ENCODE peak calls at places on chromosomes 4 and X, in eight cellular contexts. One of them, this sample, is unnamed.

GRCh38 chr4:56183344-56183959 is 203.8 kb downstream of the AASDH start:
- DNase-seq in pons: peak; percentile 27
- DNase-seq in CD8-positive, alpha-beta memory T cell: no peak
- DNase-seq in T-helper 9 cell: no peak
- DNase-seq in activated T-helper 1 cell treated with anti-CD3 and anti-CD28 coated beads, Interleukin-12 subunit alpha, Interleukin-12 subunit beta, Interleukin-2, Interleukin-4 antibody, amounts not matched to agents 30 ng/mL and 10 ng/mL and 1 ng/mL, durations not matched to agents 14 hours and 24 hours and 36 hours: no peak
- DNase-seq in occipital lobe: no peak
- DNase-seq in esophagus squamous epithelium: no peak
- DNase-seq in Caco-2: no peak
- DNase-seq in this sample: no peak

GRCh38 chrX:136725446-136726104 is 55.2 kb downstream of the ARHGEF6 start:
- DNase-seq in occipital lobe: no peak
- DNase-seq in pons: no peak
- DNase-seq in activated T-helper 1 cell treated with anti-CD3 and anti-CD28 coated beads, Interleukin-12 subunit alpha, Interleukin-12 subunit beta, Interleukin-2, Interleukin-4 antibody, amounts not matched to agents 30 ng/mL and 10 ng/mL and 1 ng/mL, durations not matched to agents 14 hours and 24 hours and 36 hours: no peak
- DNase-seq in CD8-positive, alpha-beta memory T cell: no peak
- DNase-seq in T-helper 9 cell: no peak
- DNase-seq in Caco-2: no peak
- DNase-seq in esophagus squamous epithelium: no peak
- DNase-seq in this sample: no peak

GRCh38 chrX:74370482-74370881 is 50.8 kb upstream of the SLC16A2 start:
- DNase-seq in Caco-2: no peak
- DNase-seq in occipital lobe: no peak
- DNase-seq in CD8-positive, alpha-beta memory T cell: no peak
- DNase-seq in T-helper 9 cell: no peak
- DNase-seq in esophagus squamous epithelium: no peak
- DNase-seq in pons: no peak
- DNase-seq in activated T-helper 1 cell treated with anti-CD3 and anti-CD28 coated beads, Interleukin-12 subunit alpha, Interleukin-12 subunit beta, Interleukin-2, Interleukin-4 antibody, amounts not matched to agents 30 ng/mL and 10 ng/mL and 1 ng/mL, durations not matched to agents 14 hours and 24 hours and 36 hours: no peak
- DNase-seq in this sample: no peak

GRCh38 chr4:76964769-76965168 is 15.2 kb downstream of the SEPTIN11 start:
- DNase-seq in Caco-2: no peak
- DNase-seq in pons: no peak
- DNase-seq in esophagus squamous epithelium: no peak
- DNase-seq in activated T-helper 1 cell treated with anti-CD3 and anti-CD28 coated beads, Interleukin-12 subunit alpha, Interleukin-12 subunit beta, Interleukin-2, Interleukin-4 antibody, amounts not matched to agents 30 ng/mL and 10 ng/mL and 1 ng/mL, durations not matched to agents 14 hours and 24 hours and 36 hours: no peak
- DNase-seq in occipital lobe: no peak
- DNase-seq in T-helper 9 cell: no peak
- DNase-seq in CD8-positive, alpha-beta memory T cell: no peak
- DNase-seq in this sample: no peak

GRCh38 chr4:8582941-8583654 is 2.9 kb downstream of the GPR78 start:
- DNase-seq in Caco-2: peak; percentile 27
- DNase-seq in pons: no peak
- DNase-seq in occipital lobe: no peak
- DNase-seq in activated T-helper 1 cell treated with anti-CD3 and anti-CD28 coated beads, Interleukin-12 subunit alpha, Interleukin-12 subunit beta, Interleukin-2, Interleukin-4 antibody, amounts not matched to agents 30 ng/mL and 10 ng/mL and 1 ng/mL, durations not matched to agents 14 hours and 24 hours and 36 hours: no peak
- DNase-seq in T-helper 9 cell: no peak
- DNase-seq in esophagus squamous epithelium: no peak
- DNase-seq in CD8-positive, alpha-beta memory T cell: no peak
- DNase-seq in this sample: no peak

GRCh38 chr4:176320976-176321361 is 1.2 kb downstream of the SPCS3 start:
- DNase-seq in T-helper 9 cell: no peak
- DNase-seq in esophagus squamous epithelium: no peak
- DNase-seq in activated T-helper 1 cell treated with anti-CD3 and anti-CD28 coated beads, Interleukin-12 subunit alpha, Interleukin-12 subunit beta, Interleukin-2, Interleukin-4 antibody, amounts not matched to agents 30 ng/mL and 10 ng/mL and 1 ng/mL, durations not matched to agents 14 hours and 24 hours and 36 hours: no peak
- DNase-seq in Caco-2: no peak
- DNase-seq in CD8-positive, alpha-beta memory T cell: peak; percentile 10
- DNase-seq in occipital lobe: no peak
- DNase-seq in pons: no peak
- DNase-seq in this sample: no peak

GRCh38 chr4:177554966-177555574 is 112.8 kb upstream of the AGA start:
- DNase-seq in Caco-2: no peak
- DNase-seq in T-helper 9 cell: no peak
- DNase-seq in occipital lobe: no peak
- DNase-seq in pons: peak; percentile 33
- DNase-seq in esophagus squamous epithelium: no peak
- DNase-seq in CD8-positive, alpha-beta memory T cell: no peak
- DNase-seq in activated T-helper 1 cell treated with anti-CD3 and anti-CD28 coated beads, Interleukin-12 subunit alpha, Interleukin-12 subunit beta, Interleukin-2, Interleukin-4 antibody, amounts not matched to agents 30 ng/mL and 10 ng/mL and 1 ng/mL, durations not matched to agents 14 hours and 24 hours and 36 hours: no peak
- DNase-seq in this sample: no peak

GRCh38 chr4:56405016-56405415 is 17.7 kb upstream of the AASDH start:
- DNase-seq in pons: no peak
- DNase-seq in Caco-2: no peak
- DNase-seq in occipital lobe: no peak
- DNase-seq in activated T-helper 1 cell treated with anti-CD3 and anti-CD28 coated beads, Interleukin-12 subunit alpha, Interleukin-12 subunit beta, Interleukin-2, Interleukin-4 antibody, amounts not matched to agents 30 ng/mL and 10 ng/mL and 1 ng/mL, durations not matched to agents 14 hours and 24 hours and 36 hours: no peak
- DNase-seq in T-helper 9 cell: no peak
- DNase-seq in CD8-positive, alpha-beta memory T cell: no peak
- DNase-seq in esophagus squamous epithelium: no peak
- DNase-seq in this sample: no peak

GRCh38 chrX:150967786-150968185 is 15.3 kb upstream of the HMGB3 start:
- DNase-seq in T-helper 9 cell: no peak
- DNase-seq in esophagus squamous epithelium: no peak
- DNase-seq in occipital lobe: no peak
- DNase-seq in pons: no peak
- DNase-seq in activated T-helper 1 cell treated with anti-CD3 and anti-CD28 coated beads, Interleukin-12 subunit alpha, Interleukin-12 subunit beta, Interleukin-2, Interleukin-4 antibody, amounts not matched to agents 30 ng/mL and 10 ng/mL and 1 ng/mL, durations not matched to agents 14 hours and 24 hours and 36 hours: no peak
- DNase-seq in CD8-positive, alpha-beta memory T cell: no peak
- DNase-seq in Caco-2: no peak
- DNase-seq in this sample: no peak

GRCh38 chr4:13483142-13484044 is 747 bp downstream of the RAB28 start:
- DNase-seq in Caco-2: no peak
- DNase-seq in CD8-positive, alpha-beta memory T cell: peak; percentile 11
- DNase-seq in occipital lobe: peak; percentile 26
- DNase-seq in pons: peak; percentile 58
- DNase-seq in activated T-helper 1 cell treated with anti-CD3 and anti-CD28 coated beads, Interleukin-12 subunit alpha, Interleukin-12 subunit beta, Interleukin-2, Interleukin-4 antibody, amounts not matched to agents 30 ng/mL and 10 ng/mL and 1 ng/mL, durations not matched to agents 14 hours and 24 hours and 36 hours: peak; percentile 5
- DNase-seq in T-helper 9 cell: peak; percentile 8
- DNase-seq in esophagus squamous epithelium: no peak
- DNase-seq in this sample: peak; percentile 1

GRCh38 chrX:42771836-42772335 is 6.1 kb downstream of the PPP1R2C start:
- DNase-seq in CD8-positive, alpha-beta memory T cell: no peak
- DNase-seq in pons: no peak
- DNase-seq in occipital lobe: no peak
- DNase-seq in T-helper 9 cell: no peak
- DNase-seq in activated T-helper 1 cell treated with anti-CD3 and anti-CD28 coated beads, Interleukin-12 subunit alpha, Interleukin-12 subunit beta, Interleukin-2, Interleukin-4 antibody, amounts not matched to agents 30 ng/mL and 10 ng/mL and 1 ng/mL, durations not matched to agents 14 hours and 24 hours and 36 hours: no peak
- DNase-seq in Caco-2: no peak
- DNase-seq in esophagus squamous epithelium: no peak
- DNase-seq in this sample: no peak

GRCh38 chr4:106628616-106629606 is 260.3 kb upstream of the GIMD1 start:
- DNase-seq in T-helper 9 cell: no peak
- DNase-seq in pons: no peak
- DNase-seq in activated T-helper 1 cell treated with anti-CD3 and anti-CD28 coated beads, Interleukin-12 subunit alpha, Interleukin-12 subunit beta, Interleukin-2, Interleukin-4 antibody, amounts not matched to agents 30 ng/mL and 10 ng/mL and 1 ng/mL, durations not matched to agents 14 hours and 24 hours and 36 hours: no peak
- DNase-seq in occipital lobe: no peak
- DNase-seq in Caco-2: no peak
- DNase-seq in esophagus squamous epithelium: no peak
- DNase-seq in CD8-positive, alpha-beta memory T cell: no peak
- DNase-seq in this sample: no peak

GRCh38 chr4:102157984-102158383 is 187.3 kb downstream of the SLC39A8 start:
- DNase-seq in activated T-helper 1 cell treated with anti-CD3 and anti-CD28 coated beads, Interleukin-12 subunit alpha, Interleukin-12 subunit beta, Interleukin-2, Interleukin-4 antibody, amounts not matched to agents 30 ng/mL and 10 ng/mL and 1 ng/mL, durations not matched to agents 14 hours and 24 hours and 36 hours: no peak
- DNase-seq in pons: no peak
- DNase-seq in occipital lobe: no peak
- DNase-seq in Caco-2: no peak
- DNase-seq in CD8-positive, alpha-beta memory T cell: no peak
- DNase-seq in T-helper 9 cell: no peak
- DNase-seq in esophagus squamous epithelium: no peak
- DNase-seq in this sample: no peak

GRCh38 chrX:39896951-39897740 is 200.6 kb downstream of the BCOR start:
- DNase-seq in CD8-positive, alpha-beta memory T cell: no peak
- DNase-seq in T-helper 9 cell: no peak
- DNase-seq in Caco-2: peak; percentile 36
- DNase-seq in pons: no peak
- DNase-seq in activated T-helper 1 cell treated with anti-CD3 and anti-CD28 coated beads, Interleukin-12 subunit alpha, Interleukin-12 subunit beta, Interleukin-2, Interleukin-4 antibody, amounts not matched to agents 30 ng/mL and 10 ng/mL and 1 ng/mL, durations not matched to agents 14 hours and 24 hours and 36 hours: no peak
- DNase-seq in occipital lobe: no peak
- DNase-seq in esophagus squamous epithelium: no peak
- DNase-seq in this sample: no peak

GRCh38 chr4:5267418-5267817 is 216.1 kb downstream of the STK32B start:
- DNase-seq in activated T-helper 1 cell treated with anti-CD3 and anti-CD28 coated beads, Interleukin-12 subunit alpha, Interleukin-12 subunit beta, Interleukin-2, Interleukin-4 antibody, amounts not matched to agents 30 ng/mL and 10 ng/mL and 1 ng/mL, durations not matched to agents 14 hours and 24 hours and 36 hours: no peak
- DNase-seq in occipital lobe: no peak
- DNase-seq in CD8-positive, alpha-beta memory T cell: no peak
- DNase-seq in Caco-2: no peak
- DNase-seq in T-helper 9 cell: no peak
- DNase-seq in esophagus squamous epithelium: no peak
- DNase-seq in pons: peak; percentile 5
- DNase-seq in this sample: no peak

GRCh38 chr4:176289561-176289960 is 20.5 kb upstream of the ASB5 start:
- DNase-seq in occipital lobe: no peak
- DNase-seq in esophagus squamous epithelium: no peak
- DNase-seq in Caco-2: no peak
- DNase-seq in pons: no peak
- DNase-seq in activated T-helper 1 cell treated with anti-CD3 and anti-CD28 coated beads, Interleukin-12 subunit alpha, Interleukin-12 subunit beta, Interleukin-2, Interleukin-4 antibody, amounts not matched to agents 30 ng/mL and 10 ng/mL and 1 ng/mL, durations not matched to agents 14 hours and 24 hours and 36 hours: no peak
- DNase-seq in T-helper 9 cell: no peak
- DNase-seq in CD8-positive, alpha-beta memory T cell: no peak
- DNase-seq in this sample: no peak

GRCh38 chr4:69830529-69831269 is 29.2 kb downstream of the SULT1E1 start:
- DNase-seq in pons: peak; percentile 26
- DNase-seq in Caco-2: peak; percentile 80
- DNase-seq in T-helper 9 cell: no peak
- DNase-seq in CD8-positive, alpha-beta memory T cell: no peak
- DNase-seq in esophagus squamous epithelium: no peak
- DNase-seq in activated T-helper 1 cell treated with anti-CD3 and anti-CD28 coated beads, Interleukin-12 subunit alpha, Interleukin-12 subunit beta, Interleukin-2, Interleukin-4 antibody, amounts not matched to agents 30 ng/mL and 10 ng/mL and 1 ng/mL, durations not matched to agents 14 hours and 24 hours and 36 hours: no peak
- DNase-seq in occipital lobe: no peak
- DNase-seq in this sample: no peak

GRCh38 chr4:10079951-10080873 is 36.4 kb downstream of the WDR1 start:
- DNase-seq in Caco-2: peak; percentile 20
- DNase-seq in esophagus squamous epithelium: no peak
- DNase-seq in CD8-positive, alpha-beta memory T cell: no peak
- DNase-seq in T-helper 9 cell: no peak
- DNase-seq in activated T-helper 1 cell treated with anti-CD3 and anti-CD28 coated beads, Interleukin-12 subunit alpha, Interleukin-12 subunit beta, Interleukin-2, Interleukin-4 antibody, amounts not matched to agents 30 ng/mL and 10 ng/mL and 1 ng/mL, durations not matched to agents 14 hours and 24 hours and 36 hours: no peak
- DNase-seq in pons: peak; percentile 64
- DNase-seq in occipital lobe: no peak
- DNase-seq in this sample: no peak

GRCh38 chrX:151985955-151986354 is 11.5 kb upstream of the GABRE start:
- DNase-seq in Caco-2: no peak
- DNase-seq in occipital lobe: no peak
- DNase-seq in pons: no peak
- DNase-seq in T-helper 9 cell: no peak
- DNase-seq in activated T-helper 1 cell treated with anti-CD3 and anti-CD28 coated beads, Interleukin-12 subunit alpha, Interleukin-12 subunit beta, Interleukin-2, Interleukin-4 antibody, amounts not matched to agents 30 ng/mL and 10 ng/mL and 1 ng/mL, durations not matched to agents 14 hours and 24 hours and 36 hours: no peak
- DNase-seq in esophagus squamous epithelium: no peak
- DNase-seq in CD8-positive, alpha-beta memory T cell: no peak
- DNase-seq in this sample: no peak

GRCh38 chr4:1009647-1010521 is 1.5 kb upstream of the FGFRL1 start:
- DNase-seq in pons: peak; percentile 44
- DNase-seq in esophagus squamous epithelium: peak; percentile 28
- DNase-seq in CD8-positive, alpha-beta memory T cell: peak; percentile 65
- DNase-seq in Caco-2: peak; percentile 69
- DNase-seq in T-helper 9 cell: peak; percentile 79
- DNase-seq in activated T-helper 1 cell treated with anti-CD3 and anti-CD28 coated beads, Interleukin-12 subunit alpha, Interleukin-12 subunit beta, Interleukin-2, Interleukin-4 antibody, amounts not matched to agents 30 ng/mL and 10 ng/mL and 1 ng/mL, durations not matched to agents 14 hours and 24 hours and 36 hours: peak; percentile 59
- DNase-seq in occipital lobe: peak; percentile 44
- DNase-seq in this sample: peak; percentile 58

GRCh38 chr4:74543247-74543670 is 98.3 kb downstream of the AREG start:
- DNase-seq in esophagus squamous epithelium: no peak
- DNase-seq in activated T-helper 1 cell treated with anti-CD3 and anti-CD28 coated beads, Interleukin-12 subunit alpha, Interleukin-12 subunit beta, Interleukin-2, Interleukin-4 antibody, amounts not matched to agents 30 ng/mL and 10 ng/mL and 1 ng/mL, durations not matched to agents 14 hours and 24 hours and 36 hours: no peak
- DNase-seq in occipital lobe: no peak
- DNase-seq in T-helper 9 cell: no peak
- DNase-seq in pons: no peak
- DNase-seq in Caco-2: peak; percentile 53
- DNase-seq in CD8-positive, alpha-beta memory T cell: no peak
- DNase-seq in this sample: no peak

GRCh38 chr4:4780634-4781287 is 78.7 kb upstream of the MSX1 start:
- DNase-seq in CD8-positive, alpha-beta memory T cell: no peak
- DNase-seq in Caco-2: no peak
- DNase-seq in occipital lobe: no peak
- DNase-seq in esophagus squamous epithelium: no peak
- DNase-seq in pons: no peak
- DNase-seq in activated T-helper 1 cell treated with anti-CD3 and anti-CD28 coated beads, Interleukin-12 subunit alpha, Interleukin-12 subunit beta, Interleukin-2, Interleukin-4 antibody, amounts not matched to agents 30 ng/mL and 10 ng/mL and 1 ng/mL, durations not matched to agents 14 hours and 24 hours and 36 hours: no peak
- DNase-seq in T-helper 9 cell: no peak
- DNase-seq in this sample: no peak

GRCh38 chr4:148430847-148431246 is 11.4 kb downstream of the NR3C2 start:
- DNase-seq in CD8-positive, alpha-beta memory T cell: no peak
- DNase-seq in T-helper 9 cell: no peak
- DNase-seq in esophagus squamous epithelium: no peak
- DNase-seq in occipital lobe: no peak
- DNase-seq in Caco-2: no peak
- DNase-seq in pons: no peak
- DNase-seq in activated T-helper 1 cell treated with anti-CD3 and anti-CD28 coated beads, Interleukin-12 subunit alpha, Interleukin-12 subunit beta, Interleukin-2, Interleukin-4 antibody, amounts not matched to agents 30 ng/mL and 10 ng/mL and 1 ng/mL, durations not matched to agents 14 hours and 24 hours and 36 hours: no peak
- DNase-seq in this sample: no peak

GRCh38 chr4:139416073-139416673 is 37.7 kb upstream of the RAB33B start:
- DNase-seq in esophagus squamous epithelium: no peak
- DNase-seq in occipital lobe: no peak
- DNase-seq in Caco-2: no peak
- DNase-seq in activated T-helper 1 cell treated with anti-CD3 and anti-CD28 coated beads, Interleukin-12 subunit alpha, Interleukin-12 subunit beta, Interleukin-2, Interleukin-4 antibody, amounts not matched to agents 30 ng/mL and 10 ng/mL and 1 ng/mL, durations not matched to agents 14 hours and 24 hours and 36 hours: peak; percentile 3
- DNase-seq in pons: peak; percentile 49
- DNase-seq in T-helper 9 cell: no peak
- DNase-seq in CD8-positive, alpha-beta memory T cell: peak; percentile 26
- DNase-seq in this sample: peak; percentile 9

GRCh38 chr4:46937493-46937892 is 28.4 kb upstream of the COX7B2 start:
- DNase-seq in pons: no peak
- DNase-seq in occipital lobe: no peak
- DNase-seq in esophagus squamous epithelium: no peak
- DNase-seq in T-helper 9 cell: no peak
- DNase-seq in CD8-positive, alpha-beta memory T cell: no peak
- DNase-seq in activated T-helper 1 cell treated with anti-CD3 and anti-CD28 coated beads, Interleukin-12 subunit alpha, Interleukin-12 subunit beta, Interleukin-2, Interleukin-4 antibody, amounts not matched to agents 30 ng/mL and 10 ng/mL and 1 ng/mL, durations not matched to agents 14 hours and 24 hours and 36 hours: no peak
- DNase-seq in Caco-2: no peak
- DNase-seq in this sample: no peak

GRCh38 chr4:123673971-123674370 is 277.4 kb downstream of the SPRY1 start:
- DNase-seq in occipital lobe: no peak
- DNase-seq in T-helper 9 cell: no peak
- DNase-seq in pons: no peak
- DNase-seq in Caco-2: no peak
- DNase-seq in activated T-helper 1 cell treated with anti-CD3 and anti-CD28 coated beads, Interleukin-12 subunit alpha, Interleukin-12 subunit beta, Interleukin-2, Interleukin-4 antibody, amounts not matched to agents 30 ng/mL and 10 ng/mL and 1 ng/mL, durations not matched to agents 14 hours and 24 hours and 36 hours: no peak
- DNase-seq in CD8-positive, alpha-beta memory T cell: no peak
- DNase-seq in esophagus squamous epithelium: no peak
- DNase-seq in this sample: no peak

GRCh38 chrX:153777261-153778090 is 3.4 kb upstream of the SRPK3 start:
- DNase-seq in CD8-positive, alpha-beta memory T cell: no peak
- DNase-seq in T-helper 9 cell: no peak
- DNase-seq in occipital lobe: no peak
- DNase-seq in activated T-helper 1 cell treated with anti-CD3 and anti-CD28 coated beads, Interleukin-12 subunit alpha, Interleukin-12 subunit beta, Interleukin-2, Interleukin-4 antibody, amounts not matched to agents 30 ng/mL and 10 ng/mL and 1 ng/mL, durations not matched to agents 14 hours and 24 hours and 36 hours: no peak
- DNase-seq in pons: no peak
- DNase-seq in Caco-2: no peak
- DNase-seq in esophagus squamous epithelium: no peak
- DNase-seq in this sample: no peak

GRCh38 chrX:101191217-101191750 is 28.3 kb upstream of the DRP2 start:
- DNase-seq in Caco-2: no peak
- DNase-seq in T-helper 9 cell: no peak
- DNase-seq in pons: no peak
- DNase-seq in activated T-helper 1 cell treated with anti-CD3 and anti-CD28 coated beads, Interleukin-12 subunit alpha, Interleukin-12 subunit beta, Interleukin-2, Interleukin-4 antibody, amounts not matched to agents 30 ng/mL and 10 ng/mL and 1 ng/mL, durations not matched to agents 14 hours and 24 hours and 36 hours: no peak
- DNase-seq in esophagus squamous epithelium: no peak
- DNase-seq in CD8-positive, alpha-beta memory T cell: no peak
- DNase-seq in occipital lobe: peak; percentile 3
- DNase-seq in this sample: no peak

GRCh38 chr4:93764647-93765246 is 63.8 kb upstream of the ATOH1 start:
- DNase-seq in CD8-positive, alpha-beta memory T cell: no peak
- DNase-seq in pons: peak; percentile 70
- DNase-seq in Caco-2: no peak
- DNase-seq in occipital lobe: no peak
- DNase-seq in activated T-helper 1 cell treated with anti-CD3 and anti-CD28 coated beads, Interleukin-12 subunit alpha, Interleukin-12 subunit beta, Interleukin-2, Interleukin-4 antibody, amounts not matched to agents 30 ng/mL and 10 ng/mL and 1 ng/mL, durations not matched to agents 14 hours and 24 hours and 36 hours: no peak
- DNase-seq in esophagus squamous epithelium: no peak
- DNase-seq in T-helper 9 cell: no peak
- DNase-seq in this sample: no peak

GRCh38 chrX:154412468-154412867 is 1.1 kb downstream of the TAFAZZIN start:
- DNase-seq in T-helper 9 cell: no peak
- DNase-seq in Caco-2: no peak
- DNase-seq in activated T-helper 1 cell treated with anti-CD3 and anti-CD28 coated beads, Interleukin-12 subunit alpha, Interleukin-12 subunit beta, Interleukin-2, Interleukin-4 antibody, amounts not matched to agents 30 ng/mL and 10 ng/mL and 1 ng/mL, durations not matched to agents 14 hours and 24 hours and 36 hours: no peak
- DNase-seq in CD8-positive, alpha-beta memory T cell: peak; percentile 24
- DNase-seq in occipital lobe: no peak
- DNase-seq in pons: no peak
- DNase-seq in esophagus squamous epithelium: no peak
- DNase-seq in this sample: no peak

GRCh38 chrX:38109042-38109904 is 102.9 kb downstream of the SYTL5 start:
- DNase-seq in Caco-2: no peak
- DNase-seq in T-helper 9 cell: no peak
- DNase-seq in occipital lobe: no peak
- DNase-seq in esophagus squamous epithelium: no peak
- DNase-seq in CD8-positive, alpha-beta memory T cell: no peak
- DNase-seq in activated T-helper 1 cell treated with anti-CD3 and anti-CD28 coated beads, Interleukin-12 subunit alpha, Interleukin-12 subunit beta, Interleukin-2, Interleukin-4 antibody, amounts not matched to agents 30 ng/mL and 10 ng/mL and 1 ng/mL, durations not matched to agents 14 hours and 24 hours and 36 hours: no peak
- DNase-seq in pons: no peak
- DNase-seq in this sample: no peak

GRCh38 chr4:41885456-41885855 is 49.8 kb upstream of the TMEM33 start:
- DNase-seq in T-helper 9 cell: no peak
- DNase-seq in occipital lobe: no peak
- DNase-seq in CD8-positive, alpha-beta memory T cell: no peak
- DNase-seq in pons: no peak
- DNase-seq in Caco-2: no peak
- DNase-seq in esophagus squamous epithelium: no peak
- DNase-seq in activated T-helper 1 cell treated with anti-CD3 and anti-CD28 coated beads, Interleukin-12 subunit alpha, Interleukin-12 subunit beta, Interleukin-2, Interleukin-4 antibody, amounts not matched to agents 30 ng/mL and 10 ng/mL and 1 ng/mL, durations not matched to agents 14 hours and 24 hours and 36 hours: no peak
- DNase-seq in this sample: no peak

GRCh38 chrX:14872355-14872754 is 514 bp downstream of the FANCB start:
- DNase-seq in esophagus squamous epithelium: no peak
- DNase-seq in occipital lobe: no peak
- DNase-seq in CD8-positive, alpha-beta memory T cell: no peak
- DNase-seq in pons: no peak
- DNase-seq in activated T-helper 1 cell treated with anti-CD3 and anti-CD28 coated beads, Interleukin-12 subunit alpha, Interleukin-12 subunit beta, Interleukin-2, Interleukin-4 antibody, amounts not matched to agents 30 ng/mL and 10 ng/mL and 1 ng/mL, durations not matched to agents 14 hours and 24 hours and 36 hours: no peak
- DNase-seq in Caco-2: no peak
- DNase-seq in T-helper 9 cell: no peak
- DNase-seq in this sample: no peak

GRCh38 chrX:129755779-129756650 is 17.2 kb downstream of the XPNPEP2 start:
- DNase-seq in Caco-2: no peak
- DNase-seq in pons: no peak
- DNase-seq in esophagus squamous epithelium: no peak
- DNase-seq in activated T-helper 1 cell treated with anti-CD3 and anti-CD28 coated beads, Interleukin-12 subunit alpha, Interleukin-12 subunit beta, Interleukin-2, Interleukin-4 antibody, amounts not matched to agents 30 ng/mL and 10 ng/mL and 1 ng/mL, durations not matched to agents 14 hours and 24 hours and 36 hours: no peak
- DNase-seq in CD8-positive, alpha-beta memory T cell: peak; percentile 29
- DNase-seq in T-helper 9 cell: no peak
- DNase-seq in occipital lobe: no peak
- DNase-seq in this sample: no peak